ENCODE peak calls at places on chromosome 3, in nine cellular contexts. One of them, this sample, is unnamed.

GRCh38 chr3:25849641-25850040 is 59.8 kb downstream of the OXSM start:
- DNase-seq in tibial artery: no peak
- DNase-seq in gastrocnemius medialis: no peak
- DNase-seq in stomach: no peak
- DNase-seq in upper lobe of right lung: no peak
- DNase-seq in A673: no peak
- DNase-seq in AG04450: no peak
- DNase-seq in heart left ventricle: no peak
- DNase-seq in fibroblast of lung: peak; percentile 64
- DNase-seq in this sample: no peak

GRCh38 chr3:10419637-10420232 is 85.7 kb downstream of the ATP2B2 start:
- DNase-seq in tibial artery: no peak
- DNase-seq in gastrocnemius medialis: no peak
- DNase-seq in stomach: no peak
- DNase-seq in upper lobe of right lung: no peak
- DNase-seq in A673: no peak
- DNase-seq in AG04450: no peak
- DNase-seq in heart left ventricle: no peak
- DNase-seq in fibroblast of lung: peak; percentile 15
- DNase-seq in this sample: no peak

GRCh38 chr3:175552929-175553328 is 693.8 kb downstream of the NAALADL2 start:
- DNase-seq in tibial artery: no peak
- DNase-seq in gastrocnemius medialis: no peak
- DNase-seq in stomach: no peak
- DNase-seq in upper lobe of right lung: no peak
- DNase-seq in A673: no peak
- DNase-seq in AG04450: no peak
- DNase-seq in heart left ventricle: no peak
- DNase-seq in fibroblast of lung: no peak
- DNase-seq in this sample: no peak

GRCh38 chr3:48748754-48749153 is 31.7 kb upstream of the IP6K2 start:
- DNase-seq in tibial artery: no peak
- DNase-seq in gastrocnemius medialis: no peak
- DNase-seq in stomach: no peak
- DNase-seq in upper lobe of right lung: no peak
- DNase-seq in A673: no peak
- DNase-seq in AG04450: no peak
- DNase-seq in heart left ventricle: no peak
- DNase-seq in fibroblast of lung: no peak
- DNase-seq in this sample: no peak

GRCh38 chr3:23175361-23176073 is 27.6 kb upstream of the UBE2E2 start:
- DNase-seq in tibial artery: no peak
- DNase-seq in gastrocnemius medialis: no peak
- DNase-seq in stomach: no peak
- DNase-seq in upper lobe of right lung: no peak
- DNase-seq in A673: no peak
- DNase-seq in AG04450: no peak
- DNase-seq in heart left ventricle: no peak
- DNase-seq in fibroblast of lung: no peak
- DNase-seq in this sample: no peak

GRCh38 chr3:11145888-11146287 is 8.4 kb upstream of the HRH1 start:
- DNase-seq in tibial artery: no peak
- DNase-seq in gastrocnemius medialis: no peak
- DNase-seq in stomach: no peak
- DNase-seq in upper lobe of right lung: no peak
- DNase-seq in A673: no peak
- DNase-seq in AG04450: peak; percentile 61
- DNase-seq in heart left ventricle: no peak
- DNase-seq in fibroblast of lung: peak; percentile 95
- DNase-seq in this sample: peak; percentile 9

GRCh38 chr3:149717391-149718056 is 34.8 kb downstream of the COMMD2 start:
- DNase-seq in tibial artery: peak; percentile 66
- DNase-seq in gastrocnemius medialis: no peak
- DNase-seq in stomach: peak; percentile 45
- DNase-seq in upper lobe of right lung: no peak
- DNase-seq in A673: peak; percentile 84
- DNase-seq in AG04450: peak; percentile 45
- DNase-seq in heart left ventricle: peak; percentile 46
- DNase-seq in fibroblast of lung: peak; percentile 89
- DNase-seq in this sample: no peak

GRCh38 chr3:63687569-63688233 is 35.2 kb downstream of the SNTN start:
- DNase-seq in tibial artery: no peak
- DNase-seq in gastrocnemius medialis: no peak
- DNase-seq in stomach: no peak
- DNase-seq in upper lobe of right lung: no peak
- DNase-seq in A673: no peak
- DNase-seq in AG04450: no peak
- DNase-seq in heart left ventricle: no peak
- DNase-seq in fibroblast of lung: no peak
- DNase-seq in this sample: no peak

GRCh38 chr3:115659253-115659652 is 35.9 kb downstream of the GAP43 start:
- DNase-seq in tibial artery: no peak
- DNase-seq in gastrocnemius medialis: no peak
- DNase-seq in stomach: no peak
- DNase-seq in upper lobe of right lung: no peak
- DNase-seq in A673: no peak
- DNase-seq in AG04450: no peak
- DNase-seq in heart left ventricle: no peak
- DNase-seq in fibroblast of lung: peak; percentile 9
- DNase-seq in this sample: no peak

GRCh38 chr3:114674041-114674440 is 380.2 kb downstream of the TIGIT start:
- DNase-seq in tibial artery: no peak
- DNase-seq in gastrocnemius medialis: no peak
- DNase-seq in stomach: no peak
- DNase-seq in upper lobe of right lung: no peak
- DNase-seq in A673: no peak
- DNase-seq in AG04450: peak; percentile 18
- DNase-seq in heart left ventricle: no peak
- DNase-seq in fibroblast of lung: peak; percentile 34
- DNase-seq in this sample: no peak

GRCh38 chr3:37993067-37993809 is 2.7 kb downstream of the VILL start:
- DNase-seq in tibial artery: no peak
- DNase-seq in gastrocnemius medialis: no peak
- DNase-seq in stomach: peak; percentile 25
- DNase-seq in upper lobe of right lung: no peak
- DNase-seq in A673: no peak
- DNase-seq in AG04450: no peak
- DNase-seq in heart left ventricle: no peak
- DNase-seq in fibroblast of lung: no peak
- DNase-seq in this sample: no peak

GRCh38 chr3:49124203-49124602 is 3.6 kb upstream of the USP19 start:
- DNase-seq in tibial artery: no peak
- DNase-seq in gastrocnemius medialis: no peak
- DNase-seq in stomach: no peak
- DNase-seq in upper lobe of right lung: no peak
- DNase-seq in A673: no peak
- DNase-seq in AG04450: no peak
- DNase-seq in heart left ventricle: no peak
- DNase-seq in fibroblast of lung: no peak
- DNase-seq in this sample: no peak

GRCh38 chr3:135918600-135918999 is 46.9 kb upstream of the PPP2R3A start:
- DNase-seq in tibial artery: no peak
- DNase-seq in gastrocnemius medialis: no peak
- DNase-seq in stomach: no peak
- DNase-seq in upper lobe of right lung: no peak
- DNase-seq in A673: no peak
- DNase-seq in AG04450: no peak
- DNase-seq in heart left ventricle: no peak
- DNase-seq in fibroblast of lung: peak; percentile 70
- DNase-seq in this sample: no peak
- TF ChIP-seq CTCF in tibial artery: peak; percentile 38
- TF ChIP-seq CTCF in gastrocnemius medialis: peak; percentile 24
- TF ChIP-seq CTCF in stomach: peak; percentile 24
- TF ChIP-seq CTCF in upper lobe of right lung: peak; percentile 46
- TF ChIP-seq CTCF in A673: peak; percentile 57
- TF ChIP-seq CTCF in AG04450: peak; percentile 62
- TF ChIP-seq CTCF in heart left ventricle: peak; percentile 35
- TF ChIP-seq CTCF in fibroblast of lung: peak; percentile 54
- TF ChIP-seq CTCF in this sample: peak; percentile 36

GRCh38 chr3:53650424-53650823 is 156.0 kb downstream of the CACNA1D start:
- DNase-seq in tibial artery: no peak
- DNase-seq in gastrocnemius medialis: no peak
- DNase-seq in stomach: no peak
- DNase-seq in upper lobe of right lung: no peak
- DNase-seq in A673: no peak
- DNase-seq in AG04450: no peak
- DNase-seq in heart left ventricle: no peak
- DNase-seq in fibroblast of lung: no peak
- DNase-seq in this sample: no peak

GRCh38 chr3:53643757-53644156 is 149.3 kb downstream of the CACNA1D start:
- DNase-seq in tibial artery: no peak
- DNase-seq in gastrocnemius medialis: no peak
- DNase-seq in stomach: no peak
- DNase-seq in upper lobe of right lung: no peak
- DNase-seq in A673: no peak
- DNase-seq in AG04450: no peak
- DNase-seq in heart left ventricle: no peak
- DNase-seq in fibroblast of lung: no peak
- DNase-seq in this sample: no peak

GRCh38 chr3:53645754-53646153 is 151.3 kb downstream of the CACNA1D start:
- DNase-seq in tibial artery: no peak
- DNase-seq in gastrocnemius medialis: no peak
- DNase-seq in stomach: no peak
- DNase-seq in upper lobe of right lung: no peak
- DNase-seq in A673: no peak
- DNase-seq in AG04450: no peak
- DNase-seq in heart left ventricle: no peak
- DNase-seq in fibroblast of lung: no peak
- DNase-seq in this sample: no peak

GRCh38 chr3:53649816-53650215 is 155.4 kb downstream of the CACNA1D start:
- DNase-seq in tibial artery: no peak
- DNase-seq in gastrocnemius medialis: no peak
- DNase-seq in stomach: no peak
- DNase-seq in upper lobe of right lung: no peak
- DNase-seq in A673: no peak
- DNase-seq in AG04450: no peak
- DNase-seq in heart left ventricle: no peak
- DNase-seq in fibroblast of lung: no peak
- DNase-seq in this sample: no peak

GRCh38 chr3:53646723-53647122 is 152.3 kb downstream of the CACNA1D start:
- DNase-seq in tibial artery: no peak
- DNase-seq in gastrocnemius medialis: no peak
- DNase-seq in stomach: no peak
- DNase-seq in upper lobe of right lung: no peak
- DNase-seq in A673: no peak
- DNase-seq in AG04450: no peak
- DNase-seq in heart left ventricle: no peak
- DNase-seq in fibroblast of lung: no peak
- DNase-seq in this sample: no peak
- H3K27me3 ChIP-seq in tibial artery: peaks cover 4% of the 10 kb centered on the region
- H3K27me3 ChIP-seq in gastrocnemius medialis: no peaks in the 10 kb centered on the region
- H3K27me3 ChIP-seq in stomach: no peaks in the 10 kb centered on the region
- H3K27me3 ChIP-seq in upper lobe of right lung: no peaks in the 10 kb centered on the region
- H3K27me3 ChIP-seq in A673: no peaks in the 10 kb centered on the region
- H3K27me3 ChIP-seq in AG04450: no peaks in the 10 kb centered on the region
- H3K27me3 ChIP-seq in heart left ventricle: no peaks in the 10 kb centered on the region
- H3K27me3 ChIP-seq in fibroblast of lung: no peaks in the 10 kb centered on the region
- H3K27me3 ChIP-seq in this sample: no peaks in the 10 kb centered on the region

DNA sequence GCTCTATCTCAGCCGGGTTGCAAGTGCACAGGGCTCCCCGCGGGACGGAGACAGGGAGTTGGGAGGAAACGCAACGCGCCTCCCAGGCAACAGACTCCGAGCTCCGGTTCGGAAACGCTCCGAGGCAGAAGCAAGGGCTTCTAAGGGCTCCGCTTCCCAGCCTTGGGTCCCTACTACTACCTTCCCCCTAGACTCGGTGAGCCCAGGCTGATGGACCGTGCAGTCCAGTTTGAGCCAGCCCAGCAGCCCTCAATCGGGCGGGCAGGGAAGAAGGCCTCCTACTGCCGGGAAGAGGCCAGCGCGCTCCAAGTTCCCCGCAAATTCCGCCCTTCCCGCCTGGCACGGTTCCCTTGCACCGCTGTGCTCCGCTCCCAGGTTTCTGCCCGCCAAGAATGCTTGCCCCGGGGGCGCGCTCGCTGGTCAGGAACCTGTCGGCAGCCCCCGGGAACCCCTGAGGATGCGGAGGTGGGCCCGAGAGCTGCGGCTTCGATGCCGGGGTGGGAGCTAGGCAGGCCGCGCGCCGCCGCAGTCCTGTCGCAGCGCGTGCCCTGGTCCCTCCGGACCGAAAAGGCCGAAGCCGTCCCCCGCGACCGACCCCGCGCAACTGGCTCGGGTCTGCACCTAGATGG is 728 bp downstream of the TRANK1 start:
- DNase-seq in tibial artery: peak; percentile 41
- DNase-seq in gastrocnemius medialis: no peak
- DNase-seq in stomach: peak; percentile 57
- DNase-seq in upper lobe of right lung: peak; percentile 86
- DNase-seq in A673: peak; percentile 71
- DNase-seq in AG04450: no peak
- DNase-seq in heart left ventricle: peak; percentile 53
- DNase-seq in fibroblast of lung: peak; percentile 67
- DNase-seq in this sample: no peak
- H3K27ac ChIP-seq in tibial artery: peak overlapping the region; percentile 73
- H3K27ac ChIP-seq in gastrocnemius medialis: peak overlapping the region; percentile 53
- H3K27ac ChIP-seq in stomach: peak overlapping the region; percentile 86
- H3K27ac ChIP-seq in upper lobe of right lung: peak overlapping the region; percentile 88
- H3K27ac ChIP-seq in A673: peak overlapping the region; percentile 69
- H3K27ac ChIP-seq in AG04450: peak overlapping the region; percentile 47
- H3K27ac ChIP-seq in heart left ventricle: peak overlapping the region; percentile 42
- H3K27ac ChIP-seq in fibroblast of lung: peak overlapping the region; percentile 8
- H3K27ac ChIP-seq in this sample: peak overlapping the region; percentile 78

GRCh38 chr3:161100994-161101393 is 4.2 kb downstream of the B3GALNT1 start:
- DNase-seq in tibial artery: no peak
- DNase-seq in gastrocnemius medialis: no peak
- DNase-seq in stomach: peak; percentile 61
- DNase-seq in upper lobe of right lung: peak; percentile 66
- DNase-seq in A673: no peak
- DNase-seq in AG04450: no peak
- DNase-seq in heart left ventricle: no peak
- DNase-seq in fibroblast of lung: no peak
- DNase-seq in this sample: no peak

GRCh38 chr3:161101609-161102008 is 3.5 kb downstream of the B3GALNT1 start:
- DNase-seq in tibial artery: no peak
- DNase-seq in gastrocnemius medialis: no peak
- DNase-seq in stomach: no peak
- DNase-seq in upper lobe of right lung: no peak
- DNase-seq in A673: no peak
- DNase-seq in AG04450: no peak
- DNase-seq in heart left ventricle: no peak
- DNase-seq in fibroblast of lung: no peak
- DNase-seq in this sample: no peak

DNA sequence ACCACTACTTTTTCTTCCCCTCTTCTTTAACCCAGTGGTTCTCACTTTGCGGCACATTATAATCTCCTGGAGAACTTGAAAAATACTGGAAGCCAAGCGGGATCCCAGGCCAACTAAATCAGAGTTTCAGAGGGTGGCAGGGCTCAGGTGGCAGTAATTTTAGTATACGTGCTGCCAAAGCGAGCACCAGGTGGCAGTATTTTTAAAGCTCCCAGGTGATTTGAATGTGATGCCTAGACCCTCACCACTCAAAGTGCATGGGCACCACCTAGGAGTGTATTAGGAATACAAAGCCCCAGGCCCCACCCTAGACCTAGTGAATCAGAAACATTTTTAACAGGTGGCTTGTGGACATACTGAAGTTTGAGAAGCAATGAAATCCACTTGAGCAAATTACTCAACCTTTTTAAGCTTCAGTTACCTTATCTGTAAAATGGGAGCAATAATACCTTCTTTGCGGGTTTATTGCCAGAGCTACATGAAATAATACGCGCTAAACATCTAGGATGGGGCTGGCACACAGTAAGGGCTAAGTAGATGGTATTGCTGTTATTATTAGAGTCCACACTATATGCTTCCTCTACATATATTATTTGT is 8.3 kb downstream of the B3GALNT1 start:
- DNase-seq in tibial artery: no peak
- DNase-seq in gastrocnemius medialis: no peak
- DNase-seq in stomach: peak; percentile 34
- DNase-seq in upper lobe of right lung: no peak
- DNase-seq in A673: no peak
- DNase-seq in AG04450: no peak
- DNase-seq in heart left ventricle: no peak
- DNase-seq in fibroblast of lung: no peak
- DNase-seq in this sample: no peak
- TF ChIP-seq CTCF in tibial artery: no peak
- TF ChIP-seq CTCF in gastrocnemius medialis: no peak
- TF ChIP-seq CTCF in stomach: no peak
- TF ChIP-seq CTCF in upper lobe of right lung: no peak
- TF ChIP-seq CTCF in A673: peak; percentile 34
- TF ChIP-seq CTCF in AG04450: peak; percentile 30
- TF ChIP-seq CTCF in heart left ventricle: peak; percentile 17
- TF ChIP-seq CTCF in fibroblast of lung: peak; percentile 1
- TF ChIP-seq CTCF in this sample: no peak

This sample was measured in ascending aorta.